ENCODE peak calls at places on chromosomes 16 and 17, in eight cellular contexts. Q is gastrocnemius medialis, F is adrenal gland, W is neural progenitor cell, P is tibial artery, D is foreskin fibroblast, R is lower lobe of right lung, K is ascending aorta. X is an unnamed sample.

GRCh38 chr16:88964636-88965035 is 12.4 kb downstream of the CBFA2T3 start:
- DNase-seq in Q (no peak), F (no peak), W (no peak), P (no peak), D (no peak), R (no peak), K (no peak), X (no peak)

GRCh38 chr17:76702941-76703637 is 7.7 kb downstream of the MXRA7 start:
- DNase-seq in Q (no peak), F (no peak), W (no peak), P (no peak), D (no peak), R (no peak), K (no peak), X (no peak)

GRCh38 chr16:10226672-10227306 is 44.6 kb upstream of the GRIN2A start:
- DNase-seq in Q (no peak), F (no peak), W (peak), P (no peak), D (no peak), R (no peak), K (no peak), X (no peak)

GRCh38 chr17:19736071-19736470 is 12.0 kb downstream of the ALDH3A1 start:
- DNase-seq in Q (no peak), F (peak), W (no peak), P (no peak), D (peak), R (no peak), K (no peak), X (no peak)

GRCh38 chr17:77287432-77288068 is 146.8 kb downstream of the SEC14L1 start:
- DNase-seq in Q (peak), F (peak), W (peak), P (no peak), D (peak), R (peak), K (no peak), X (peak)

GRCh38 chr16:10601444-10602401 is 21.3 kb upstream of the EMP2 start:
- DNase-seq in Q (no peak), F (no peak), W (no peak), P (no peak), D (no peak), R (peak), K (no peak), X (no peak)

GRCh38 chr17:17724307-17724921 is 43.2 kb downstream of the RAI1 start:
- DNase-seq in Q (no peak), F (no peak), W (peak), P (no peak), D (peak), R (no peak), K (no peak), X (no peak)

GRCh38 chr17:47918003-47918402 is 22.0 kb downstream of the SP2 start:
- DNase-seq in Q (no peak), F (no peak), W (no peak), P (no peak), D (no peak), R (no peak), K (no peak), X (no peak)

GRCh38 chr17:70394833-70395232 is 225.5 kb downstream of the KCNJ2 start:
- DNase-seq in Q (no peak), F (no peak), W (no peak), P (no peak), D (peak), R (no peak), K (no peak), X (no peak)

GRCh38 chr17:37755455-37755854 is 10.6 kb upstream of the HNF1B start:
- DNase-seq in Q (no peak), F (no peak), W (no peak), P (no peak), D (no peak), R (no peak), K (no peak), X (no peak)

GRCh38 chr17:66665194-66665593 is 169.7 kb upstream of the CACNG5 start:
- DNase-seq in Q (no peak), F (no peak), W (no peak), P (no peak), D (no peak), R (no peak), K (no peak), X (no peak)

GRCh38 chr16:56603589-56603988 is 4.8 kb upstream of the MT2A start:
- DNase-seq in Q (peak), F (peak), W (peak), P (peak), D (peak), R (no peak), K (no peak), X (no peak)

GRCh38 chr17:35089846-35090193 is 26.3 kb upstream of the RFFL start:
- DNase-seq in Q (no peak), F (no peak), W (peak), P (no peak), D (peak), R (peak), K (no peak), X (no peak)
- H3K4me3 ChIP-seq in Q (no peak), F (peak), W (peak), P (peak), D (peak), R (peak), K (peak), X (no peak)

GRCh38 chr17:69246726-69247375 is 18.2 kb upstream of the ABCA10 start:
- DNase-seq in Q (no peak), F (no peak), W (peak), P (no peak), D (peak), R (no peak), K (no peak), X (no peak)
- TF ChIP-seq CTCF in Q (no peak), F (peak), W (peak), P (peak), D (peak), R (peak), K (peak), X (peak)

GRCh38 chr17:46074540-46074939 is 75.5 kb downstream of the STH start:
- DNase-seq in Q (no peak), F (no peak), W (no peak), P (no peak), D (no peak), R (no peak), K (no peak), X (no peak)

GRCh38 chr17:46072998-46073397 is 73.9 kb downstream of the STH start:
- DNase-seq in Q (no peak), F (no peak), W (no peak), P (no peak), D (peak), R (no peak), K (no peak), X (peak)

GRCh38 chr17:46071796-46072195 is 72.7 kb downstream of the STH start:
- DNase-seq in Q (no peak), F (no peak), W (peak), P (no peak), D (no peak), R (no peak), K (no peak), X (no peak)
- H3K4me3 ChIP-seq in Q (no peak), F (no peak), W (peak), P (no peak), D (no peak), R (no peak), K (no peak), X (no peak)

GRCh38 chr16:87060026-87060986 is 256.9 kb downstream of the C16orf95 start:
- DNase-seq in Q (peak), F (peak), W (peak), P (peak), D (peak), R (no peak), K (peak), X (no peak)
- TF ChIP-seq CTCF in Q (no peak), F (no peak), W (peak), P (peak), D (no peak), R (no peak), K (no peak), X (peak)

DNA sequence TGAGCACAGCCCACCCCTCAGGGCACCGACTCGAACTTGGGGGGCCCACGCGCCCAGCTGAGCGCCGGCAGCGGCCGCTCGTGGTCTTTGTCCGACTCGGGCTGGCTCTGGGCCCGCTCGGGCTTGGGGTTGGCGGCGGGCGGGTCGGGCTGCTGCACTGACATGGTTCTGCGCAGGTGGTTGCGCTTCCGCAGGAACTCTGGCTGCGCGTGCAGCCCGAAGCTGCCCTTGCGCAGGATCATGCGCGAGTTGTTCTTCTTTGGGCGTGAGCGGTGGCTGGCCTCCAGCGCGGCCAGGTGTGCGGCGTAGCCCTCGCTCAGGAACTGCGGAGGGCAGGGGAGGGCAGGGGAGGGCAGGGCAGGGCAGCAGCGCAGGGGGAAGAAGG is 11.1 kb downstream of the PIMREG start:
- DNase-seq in Q (no peak), F (no peak), W (peak), P (no peak), D (peak), R (peak), K (no peak), X (no peak)
- H3K4me3 ChIP-seq in Q (no peak), F (no peak), W (peak), P (no peak), D (no peak), R (no peak), K (no peak), X (no peak)